ENCODE peak calls at places on chromosome 17, in eight cellular contexts. One of them, this sample, is unnamed.

GRCh38 chr17:12296120-12296727 is 275.5 kb downstream of the MAP2K4 start:
- DNase-seq in body of pancreas: no peak
- DNase-seq in fibroblast of lung: no peak
- DNase-seq in K562: no peak
- DNase-seq in heart left ventricle: no peak
- DNase-seq in HAP-1: no peak
- DNase-seq in psoas muscle: no peak
- DNase-seq in H1: no peak
- DNase-seq in this sample: peak; percentile 70

GRCh38 chr17:2943971-2944370 is 119.4 kb downstream of the OR1D5 start:
- DNase-seq in body of pancreas: no peak
- DNase-seq in fibroblast of lung: no peak
- DNase-seq in K562: no peak
- DNase-seq in heart left ventricle: no peak
- DNase-seq in HAP-1: no peak
- DNase-seq in psoas muscle: no peak
- DNase-seq in H1: no peak
- DNase-seq in this sample: peak; percentile 74

GRCh38 chr17:43018008-43018853 is 4.0 kb downstream of the VAT1 start:
- DNase-seq in body of pancreas: peak; percentile 58
- DNase-seq in fibroblast of lung: no peak
- DNase-seq in K562: no peak
- DNase-seq in heart left ventricle: no peak
- DNase-seq in HAP-1: peak; percentile 31
- DNase-seq in psoas muscle: no peak
- DNase-seq in H1: no peak
- DNase-seq in this sample: no peak

GRCh38 chr17:38701504-38702165 is 3.4 kb upstream of the MLLT6 start:
- DNase-seq in body of pancreas: peak; percentile 54
- DNase-seq in fibroblast of lung: peak; percentile 26
- DNase-seq in K562: peak; percentile 48
- DNase-seq in heart left ventricle: no peak
- DNase-seq in HAP-1: no peak
- DNase-seq in psoas muscle: no peak
- DNase-seq in H1: no peak
- DNase-seq in this sample: no peak

GRCh38 chr17:80859004-80859941 is 132.4 kb upstream of the CHMP6 start:
- DNase-seq in body of pancreas: peak; percentile 62
- DNase-seq in fibroblast of lung: peak; percentile 91
- DNase-seq in K562: no peak
- DNase-seq in heart left ventricle: peak; percentile 82
- DNase-seq in HAP-1: no peak
- DNase-seq in psoas muscle: peak; percentile 80
- DNase-seq in H1: peak; percentile 23
- DNase-seq in this sample: peak; percentile 88

GRCh38 chr17:27466376-27466747 is 10.1 kb downstream of the KSR1 start:
- DNase-seq in body of pancreas: no peak
- DNase-seq in fibroblast of lung: no peak
- DNase-seq in K562: no peak
- DNase-seq in heart left ventricle: no peak
- DNase-seq in HAP-1: no peak
- DNase-seq in psoas muscle: no peak
- DNase-seq in H1: no peak
- DNase-seq in this sample: no peak

GRCh38 chr17:65332375-65332774 is 195.2 kb downstream of the RGS9 start:
- DNase-seq in body of pancreas: no peak
- DNase-seq in fibroblast of lung: peak; percentile 85
- DNase-seq in K562: no peak
- DNase-seq in heart left ventricle: no peak
- DNase-seq in HAP-1: no peak
- DNase-seq in psoas muscle: no peak
- DNase-seq in H1: no peak
- DNase-seq in this sample: no peak

GRCh38 chr17:17551361-17551760 is 40.1 kb downstream of the PEMT start:
- DNase-seq in body of pancreas: no peak
- DNase-seq in fibroblast of lung: no peak
- DNase-seq in K562: no peak
- DNase-seq in heart left ventricle: peak; percentile 69
- DNase-seq in HAP-1: peak; percentile 20
- DNase-seq in psoas muscle: peak; percentile 10
- DNase-seq in H1: no peak
- DNase-seq in this sample: peak; percentile 22

GRCh38 chr17:7932949-7933348 is 943 bp downstream of the CNTROB start:
- DNase-seq in body of pancreas: peak; percentile 51
- DNase-seq in fibroblast of lung: peak; percentile 52
- DNase-seq in K562: peak; percentile 69
- DNase-seq in heart left ventricle: no peak
- DNase-seq in HAP-1: peak; percentile 32
- DNase-seq in psoas muscle: peak; percentile 31
- DNase-seq in H1: no peak
- DNase-seq in this sample: peak; percentile 36

GRCh38 chr17:12622726-12623125 is 43.0 kb upstream of the MYOCD start:
- DNase-seq in body of pancreas: no peak
- DNase-seq in fibroblast of lung: no peak
- DNase-seq in K562: no peak
- DNase-seq in heart left ventricle: no peak
- DNase-seq in HAP-1: no peak
- DNase-seq in psoas muscle: no peak
- DNase-seq in H1: no peak
- DNase-seq in this sample: no peak

GRCh38 chr17:74373838-74374606 is 6.7 kb downstream of the GPR142 start:
- DNase-seq in body of pancreas: peak; percentile 76
- DNase-seq in fibroblast of lung: no peak
- DNase-seq in K562: no peak
- DNase-seq in heart left ventricle: no peak
- DNase-seq in HAP-1: no peak
- DNase-seq in psoas muscle: no peak
- DNase-seq in H1: no peak
- DNase-seq in this sample: no peak

GRCh38 chr17:61209524-61209923 is 190.1 kb upstream of the TBX2 start:
- DNase-seq in body of pancreas: no peak
- DNase-seq in fibroblast of lung: peak; percentile 35
- DNase-seq in K562: no peak
- DNase-seq in heart left ventricle: no peak
- DNase-seq in HAP-1: peak; percentile 52
- DNase-seq in psoas muscle: no peak
- DNase-seq in H1: no peak
- DNase-seq in this sample: no peak

GRCh38 chr17:30323262-30323894 is 10.5 kb downstream of the TMIGD1 start:
- DNase-seq in body of pancreas: no peak
- DNase-seq in fibroblast of lung: no peak
- DNase-seq in K562: no peak
- DNase-seq in heart left ventricle: no peak
- DNase-seq in HAP-1: no peak
- DNase-seq in psoas muscle: no peak
- DNase-seq in H1: no peak
- DNase-seq in this sample: no peak
- H3K4me1 ChIP-seq in body of pancreas: no peaks in the 10 kb centered on the region
- H3K4me1 ChIP-seq in fibroblast of lung: no peaks in the 10 kb centered on the region
- H3K4me1 ChIP-seq in K562: peaks cover 17% of the 10 kb centered on the region
- H3K4me1 ChIP-seq in heart left ventricle: no peaks in the 10 kb centered on the region
- H3K4me1 ChIP-seq in HAP-1: peaks cover 13% of the 10 kb centered on the region
- H3K4me1 ChIP-seq in psoas muscle: no peaks in the 10 kb centered on the region
- H3K4me1 ChIP-seq in H1: no peaks in the 10 kb centered on the region
- H3K4me1 ChIP-seq in this sample: no peaks in the 10 kb centered on the region

DNA sequence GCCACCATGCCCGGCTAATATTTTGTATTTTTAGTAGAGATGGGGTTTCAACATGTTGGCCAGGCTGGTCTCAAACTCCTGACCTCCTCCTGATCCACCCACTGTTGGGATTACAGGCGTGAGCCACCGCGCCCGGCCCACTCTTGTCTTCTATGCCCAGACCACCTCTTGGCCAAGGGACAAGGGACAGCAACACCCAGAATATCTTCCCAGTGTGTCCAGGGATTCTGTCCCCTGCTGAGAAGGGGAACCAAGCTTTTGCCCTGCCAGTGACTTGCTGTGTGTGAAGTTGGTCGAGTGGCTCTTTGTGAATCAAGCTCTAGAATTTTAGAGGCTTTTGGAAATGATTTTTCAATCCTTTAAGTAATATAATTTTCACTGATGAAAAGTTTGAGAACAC is 1.7 kb upstream of the MPO start:
- DNase-seq in body of pancreas: no peak
- DNase-seq in fibroblast of lung: no peak
- DNase-seq in K562: no peak
- DNase-seq in heart left ventricle: no peak
- DNase-seq in HAP-1: no peak
- DNase-seq in psoas muscle: no peak
- DNase-seq in H1: no peak
- DNase-seq in this sample: no peak
- H3K4me1 ChIP-seq in body of pancreas: peaks cover 10% of the 10 kb centered on the region
- H3K4me1 ChIP-seq in fibroblast of lung: no peaks in the 10 kb centered on the region
- H3K4me1 ChIP-seq in K562: no peaks in the 10 kb centered on the region
- H3K4me1 ChIP-seq in heart left ventricle: no peaks in the 10 kb centered on the region
- H3K4me1 ChIP-seq in HAP-1: no peaks in the 10 kb centered on the region
- H3K4me1 ChIP-seq in psoas muscle: no peaks in the 10 kb centered on the region
- H3K4me1 ChIP-seq in H1: peaks cover 6% of the 10 kb centered on the region
- H3K4me1 ChIP-seq in this sample: no peaks in the 10 kb centered on the region

DNA sequence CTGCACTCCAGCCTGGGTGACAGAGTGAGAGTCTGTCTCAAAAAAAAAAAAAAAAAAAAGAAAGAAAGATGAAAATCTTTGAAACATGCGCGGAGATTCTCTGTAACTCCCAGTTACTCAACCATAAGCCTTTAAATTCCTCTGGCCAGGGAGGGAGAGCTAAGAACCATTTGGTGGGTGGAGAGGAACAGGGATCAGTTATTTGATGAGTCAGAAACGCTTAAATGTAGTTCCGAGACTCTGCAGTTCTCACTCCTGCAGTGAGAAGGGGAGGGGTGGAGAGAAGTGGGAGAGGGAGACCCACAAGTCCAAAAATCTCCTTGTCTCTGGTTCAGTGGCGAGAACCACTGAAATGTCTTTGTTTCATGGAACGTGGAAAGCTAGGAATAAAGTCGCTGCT is 266.7 kb downstream of the SOX9 start:
- DNase-seq in body of pancreas: no peak
- DNase-seq in fibroblast of lung: peak; percentile 97
- DNase-seq in K562: no peak
- DNase-seq in heart left ventricle: no peak
- DNase-seq in HAP-1: no peak
- DNase-seq in psoas muscle: no peak
- DNase-seq in H1: no peak
- DNase-seq in this sample: peak; percentile 85
- H3K4me1 ChIP-seq in body of pancreas: no peaks in the 10 kb centered on the region
- H3K4me1 ChIP-seq in fibroblast of lung: peaks cover 30% of the 10 kb centered on the region
- H3K4me1 ChIP-seq in K562: no peaks in the 10 kb centered on the region
- H3K4me1 ChIP-seq in heart left ventricle: peaks cover 3% of the 10 kb centered on the region
- H3K4me1 ChIP-seq in HAP-1: no peaks in the 10 kb centered on the region
- H3K4me1 ChIP-seq in psoas muscle: no peaks in the 10 kb centered on the region
- H3K4me1 ChIP-seq in H1: peaks cover 1% of the 10 kb centered on the region
- H3K4me1 ChIP-seq in this sample: no peaks in the 10 kb centered on the region

GRCh38 chr17:28615260-28615940 is 1.4 kb upstream of the RSKR start:
- DNase-seq in body of pancreas: no peak
- DNase-seq in fibroblast of lung: no peak
- DNase-seq in K562: no peak
- DNase-seq in heart left ventricle: no peak
- DNase-seq in HAP-1: no peak
- DNase-seq in psoas muscle: no peak
- DNase-seq in H1: no peak
- DNase-seq in this sample: no peak

GRCh38 chr17:28616281-28616680 is 2.3 kb upstream of the RSKR start:
- DNase-seq in body of pancreas: no peak
- DNase-seq in fibroblast of lung: no peak
- DNase-seq in K562: no peak
- DNase-seq in heart left ventricle: no peak
- DNase-seq in HAP-1: no peak
- DNase-seq in psoas muscle: no peak
- DNase-seq in H1: no peak
- DNase-seq in this sample: no peak

GRCh38 chr17:28612936-28613872 is 781 bp downstream of the RSKR start:
- DNase-seq in body of pancreas: peak; percentile 31
- DNase-seq in fibroblast of lung: peak; percentile 23
- DNase-seq in K562: peak; percentile 58
- DNase-seq in heart left ventricle: no peak
- DNase-seq in HAP-1: peak; percentile 43
- DNase-seq in psoas muscle: no peak
- DNase-seq in H1: no peak
- DNase-seq in this sample: peak; percentile 58

GRCh38 chr17:28612531-28612930 is 1.5 kb downstream of the RSKR start:
- DNase-seq in body of pancreas: no peak
- DNase-seq in fibroblast of lung: no peak
- DNase-seq in K562: no peak
- DNase-seq in heart left ventricle: no peak
- DNase-seq in HAP-1: no peak
- DNase-seq in psoas muscle: no peak
- DNase-seq in H1: no peak
- DNase-seq in this sample: no peak

GRCh38 chr17:28613916-28614315 is at the start of gene RSKR:
- DNase-seq in body of pancreas: no peak
- DNase-seq in fibroblast of lung: no peak
- DNase-seq in K562: no peak
- DNase-seq in heart left ventricle: no peak
- DNase-seq in HAP-1: no peak
- DNase-seq in psoas muscle: no peak
- DNase-seq in H1: no peak
- DNase-seq in this sample: no peak
- H3K4me1 ChIP-seq in body of pancreas: no peaks in the 10 kb centered on the region
- H3K4me1 ChIP-seq in fibroblast of lung: no peaks in the 10 kb centered on the region
- H3K4me1 ChIP-seq in K562: no peaks in the 10 kb centered on the region
- H3K4me1 ChIP-seq in heart left ventricle: no peaks in the 10 kb centered on the region
- H3K4me1 ChIP-seq in HAP-1: no peaks in the 10 kb centered on the region
- H3K4me1 ChIP-seq in psoas muscle: no peaks in the 10 kb centered on the region
- H3K4me1 ChIP-seq in H1: no peaks in the 10 kb centered on the region
- H3K4me1 ChIP-seq in this sample: no peaks in the 10 kb centered on the region

GRCh38 chr17:4693416-4693815 is 10.5 kb downstream of the PELP1 start:
- DNase-seq in body of pancreas: no peak
- DNase-seq in fibroblast of lung: no peak
- DNase-seq in K562: no peak
- DNase-seq in heart left ventricle: no peak
- DNase-seq in HAP-1: no peak
- DNase-seq in psoas muscle: no peak
- DNase-seq in H1: no peak
- DNase-seq in this sample: no peak
- H3K4me1 ChIP-seq in body of pancreas: no peaks in the 10 kb centered on the region
- H3K4me1 ChIP-seq in fibroblast of lung: no peaks in the 10 kb centered on the region
- H3K4me1 ChIP-seq in K562: no peaks in the 10 kb centered on the region
- H3K4me1 ChIP-seq in heart left ventricle: no peaks in the 10 kb centered on the region
- H3K4me1 ChIP-seq in HAP-1: no peaks in the 10 kb centered on the region
- H3K4me1 ChIP-seq in psoas muscle: no peaks in the 10 kb centered on the region
- H3K4me1 ChIP-seq in H1: no peaks in the 10 kb centered on the region
- H3K4me1 ChIP-seq in this sample: no peaks in the 10 kb centered on the region

This sample was measured in cardiac muscle cell.